ENCODE peak calls at places on chromosomes 6 and 20, in six cellular contexts. Y, P, C, I, L and Z are unnamed samples.

GRCh38 chr6:149033454-149034241 is 283.9 kb upstream of the TAB2 start:
- DNase-seq in Y (no peak), P (no peak), C (no peak), I (no peak), L (no peak), Z (no peak)

GRCh38 chr20:35768731-35769664 is 2.8 kb upstream of the PHF20 start:
- DNase-seq in Y (peak), P (peak), C (peak), I (peak), L (peak), Z (peak)

GRCh38 chr6:40556023-40556422 is 31.1 kb downstream of the LRFN2 start:
- DNase-seq in Y (no peak), P (no peak), C (no peak), I (no peak), L (no peak), Z (no peak)

GRCh38 chr6:23388239-23388803 is 737.7 kb upstream of the NRSN1 start:
- DNase-seq in Y (no peak), P (no peak), C (peak), I (no peak), L (peak), Z (no peak)

GRCh38 chr6:97305676-97306075 is 22.7 kb upstream of the MMS22L start:
- DNase-seq in Y (no peak), P (no peak), C (no peak), I (no peak), L (no peak), Z (no peak)

GRCh38 chr6:132228894-132229293 is 172.4 kb downstream of the MOXD1 start:
- DNase-seq in Y (no peak), P (no peak), C (no peak), I (no peak), L (no peak), Z (no peak)

GRCh38 chr6:157982297-157982579 is 575 bp downstream of the SYNJ2 start:
- DNase-seq in Y (no peak), P (no peak), C (peak), I (no peak), L (peak), Z (peak)

GRCh38 chr20:49951160-49951559 is 15.0 kb downstream of the RNF114 start:
- DNase-seq in Y (no peak), P (no peak), C (no peak), I (peak), L (no peak), Z (no peak)

GRCh38 chr20:33859157-33859695 is 48.1 kb downstream of the CHMP4B start:
- DNase-seq in Y (no peak), P (no peak), C (no peak), I (no peak), L (no peak), Z (no peak)

GRCh38 chr6:72418495-72418894 is 203.4 kb upstream of the KCNQ5 start:
- DNase-seq in Y (no peak), P (no peak), C (no peak), I (peak), L (no peak), Z (no peak)

GRCh38 chr6:130529569-130530149 is 163.8 kb downstream of the TMEM200A start:
- DNase-seq in Y (no peak), P (no peak), C (no peak), I (no peak), L (no peak), Z (no peak)

GRCh38 chr6:155248021-155249001 is 15.5 kb upstream of the CLDN20 start:
- DNase-seq in Y (no peak), P (peak), C (peak), I (peak), L (no peak), Z (peak)

GRCh38 chr6:118649918-118650499 is 1.4 kb downstream of the CEP85L start:
- DNase-seq in Y (no peak), P (no peak), C (no peak), I (no peak), L (no peak), Z (no peak)

GRCh38 chr6:90458353-90459224 is 128.3 kb downstream of the MAP3K7 start:
- DNase-seq in Y (no peak), P (no peak), C (no peak), I (no peak), L (no peak), Z (peak)

GRCh38 chr6:27795697-27796494 is 116.3 kb downstream of the OR2B2 start:
- DNase-seq in Y (no peak), P (peak), C (peak), I (peak), L (peak), Z (no peak)